ENCODE peak calls at places on chromosomes 5 and 9, in five cellular contexts. M is H1, H is H9, G is neuronal stem cell, Y is trophoblast cell. N is an unnamed sample.

GRCh38 chr9:97980479-97980803 is 2.7 kb upstream of the ANP32B start:
- DNase-seq in M (no peak), H (no peak), G (no peak), Y (no peak), N (no peak)

GRCh38 chr5:80565330-80565729 is 4.8 kb downstream of the ANKRD34B start:
- DNase-seq in M (no peak), H (no peak), G (no peak), Y (peak; percentile 80), N (no peak)

GRCh38 chr5:1318659-1319251 is 23.9 kb upstream of the TERT start:
- DNase-seq in M (no peak), H (peak; percentile 18), G (no peak), Y (no peak), N (no peak)

GRCh38 chr5:68839019-68839552 is 254.7 kb upstream of the SLC30A5 start:
- DNase-seq in M (no peak), H (no peak), G (no peak), Y (peak; percentile 99), N (no peak)

GRCh38 chr9:93960221-93960970 is 5.2 kb upstream of the BARX1 start:
- DNase-seq in M (no peak), H (peak; percentile 74), G (no peak), Y (peak; percentile 40), N (no peak)

GRCh38 chr5:170211575-170212334 is 21.0 kb upstream of the C5orf58 start:
- DNase-seq in M (no peak), H (no peak), G (no peak), Y (peak; percentile 76), N (no peak)

GRCh38 chr5:137997726-137998213 is 35.1 kb downstream of the FAM13B start:
- DNase-seq in M (no peak), H (no peak), G (no peak), Y (no peak), N (peak; percentile 33)

GRCh38 chr5:105563842-105564241 is 2001.3 kb upstream of the NUDT12 start:
- DNase-seq in M (no peak), H (peak; percentile 23), G (no peak), Y (no peak), N (no peak)

GRCh38 chr5:176762489-176762888 is 47.9 kb upstream of the UNC5A start:
- DNase-seq in M (no peak), H (peak; percentile 45), G (no peak), Y (no peak), N (no peak)

GRCh38 chr5:95709967-95710650 is 21.0 kb upstream of the RHOBTB3 start:
- DNase-seq in M (no peak), H (peak; percentile 80), G (no peak), Y (peak; percentile 55), N (peak; percentile 60)

GRCh38 chr5:155101697-155102096 is 88.1 kb downstream of the KIF4B start:
- DNase-seq in M (no peak), H (no peak), G (no peak), Y (no peak), N (no peak)

GRCh38 chr5:179873176-179873575 is 14.6 kb upstream of the MRNIP start:
- DNase-seq in M (no peak), H (no peak), G (no peak), Y (no peak), N (no peak)

GRCh38 chr5:154260224-154260859 is 69.8 kb downstream of the GALNT10 start:
- DNase-seq in M (no peak), H (no peak), G (peak; percentile 57), Y (no peak), N (peak; percentile 45)

GRCh38 chr9:135216666-135217431 is 129.4 kb downstream of the OLFM1 start:
- DNase-seq in M (no peak), H (peak; percentile 28), G (no peak), Y (no peak), N (no peak)

GRCh38 chr5:14595189-14595588 is 13.6 kb downstream of the OTULINL start:
- DNase-seq in M (no peak), H (no peak), G (no peak), Y (peak; percentile 16), N (peak; percentile 93)

GRCh38 chr5:96054272-96055030 is 92.8 kb upstream of the ELL2 start:
- DNase-seq in M (no peak), H (no peak), G (no peak), Y (no peak), N (no peak)

GRCh38 chr9:128628471-128629048 is 28.1 kb downstream of the DYNC2I2 start:
- DNase-seq in M (no peak), H (no peak), G (no peak), Y (peak; percentile 19), N (no peak)

GRCh38 chr5:57163553-57164006 is 10.3 kb upstream of the GPBP1 start:
- DNase-seq in M (no peak), H (no peak), G (no peak), Y (no peak), N (no peak)

GRCh38 chr9:122084276-122084675 is 8.8 kb downstream of the TTLL11 start:
- DNase-seq in M (no peak), H (no peak), G (no peak), Y (no peak), N (no peak)

DNA sequence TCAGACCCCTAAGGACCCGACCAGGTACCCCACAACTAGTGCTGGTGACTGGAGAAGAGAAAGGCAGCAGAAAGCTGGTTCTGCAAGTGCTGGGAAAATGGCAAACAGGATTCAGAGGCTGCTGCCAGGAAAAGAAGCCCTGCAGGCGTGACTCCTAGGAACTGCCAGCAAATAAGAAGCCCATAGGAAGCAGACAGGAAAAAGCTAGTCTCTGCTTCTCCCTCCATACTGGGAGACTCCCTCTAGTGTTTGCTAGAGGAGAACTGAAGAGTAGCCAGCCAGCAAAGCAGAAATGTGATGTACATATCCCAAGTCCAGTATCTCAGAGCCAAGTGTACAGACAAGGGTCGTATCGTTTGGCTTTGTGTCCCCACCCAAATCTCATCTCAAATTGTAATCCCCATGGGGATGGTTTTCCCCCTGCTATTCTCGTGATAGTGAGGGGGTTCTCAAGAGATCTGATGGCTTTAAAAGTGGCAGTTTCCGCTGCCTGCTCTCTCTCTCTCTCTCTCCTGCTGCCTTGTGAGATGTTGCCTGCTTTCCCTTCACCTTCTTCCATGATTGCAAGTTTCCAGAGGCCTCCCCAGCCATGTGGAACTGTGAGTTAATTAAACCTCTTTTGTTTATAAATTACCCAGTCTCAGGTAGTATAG is 38.1 kb upstream of the TUSC1 start:
- DNase-seq in M (peak; percentile 34), H (peak; percentile 79), G (peak; percentile 37), Y (peak; percentile 81), N (peak; percentile 73)
- H3K18ac ChIP-seq in M (no peak overlapping the region), H (no peak overlapping the region), G (no peak overlapping the region), Y (no peak overlapping the region), N (no peak overlapping the region)

DNA sequence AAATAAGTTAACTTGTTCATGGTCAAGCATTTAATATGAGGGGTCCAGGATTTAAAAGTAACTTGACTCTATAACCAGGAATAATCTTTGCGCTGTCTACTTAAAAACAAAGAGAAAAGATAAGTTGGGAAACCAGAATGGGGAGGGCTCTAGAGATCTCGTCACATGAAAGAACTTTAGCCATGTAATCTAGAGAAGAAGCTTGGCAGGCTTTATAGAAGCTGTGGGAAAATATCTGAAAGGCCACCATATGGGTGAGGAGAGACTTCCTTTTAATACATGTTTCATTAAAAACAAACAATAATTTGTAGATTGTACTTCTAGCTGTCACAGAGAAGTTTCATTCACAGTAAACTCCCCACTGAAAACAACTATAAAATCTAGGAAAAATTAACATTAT is 46.7 kb upstream of the PPP1R2B start:
- DNase-seq in M (no peak), H (no peak), G (no peak), Y (no peak), N (no peak)
- H2BK12ac ChIP-seq in M (no peak overlapping the region), H (no peak overlapping the region), G (no peak overlapping the region), Y (no peak overlapping the region), N (no peak overlapping the region)

GRCh38 chr5:125311743-125312142 is 565.3 kb upstream of the ZNF608 start:
- DNase-seq in M (no peak), H (no peak), G (no peak), Y (peak; percentile 88), N (peak; percentile 55)
- H3K18ac ChIP-seq in M (no peak overlapping the region), H (no peak overlapping the region), G (no peak overlapping the region), Y (no peak overlapping the region), N (no peak overlapping the region)

DNA sequence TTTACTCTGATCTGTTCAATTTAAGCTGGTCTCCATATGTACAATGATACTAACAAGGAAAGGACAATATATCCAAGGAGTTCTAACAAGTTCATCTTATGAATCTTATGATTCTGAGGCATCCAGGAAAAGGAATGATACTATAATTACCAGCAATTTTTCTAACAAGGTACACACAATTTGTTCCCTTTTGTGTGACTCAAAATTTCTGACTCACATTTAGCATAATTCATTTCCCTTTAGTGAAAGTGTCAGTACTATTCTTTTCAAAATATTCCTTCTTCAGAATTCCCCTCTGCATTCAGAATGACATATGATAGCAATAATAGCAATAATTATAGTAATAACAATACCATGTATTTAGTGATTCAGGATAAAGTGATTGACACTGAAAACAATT is 594.8 kb downstream of the DMRTA1 start:
- DNase-seq in M (no peak), H (no peak), G (no peak), Y (no peak), N (no peak)
- H2BK12ac ChIP-seq in M (no peak overlapping the region), H (no peak overlapping the region), G (no peak overlapping the region), Y (no peak overlapping the region), N (no peak overlapping the region)

GRCh38 chr5:142494119-142494518 is 169.3 kb upstream of the SPRY4 start:
- DNase-seq in M (no peak), H (no peak), G (no peak), Y (no peak), N (no peak)

GRCh38 chr5:142495561-142495960 is 170.7 kb upstream of the SPRY4 start:
- DNase-seq in M (no peak), H (no peak), G (no peak), Y (no peak), N (no peak)

GRCh38 chr5:142500506-142500905 is 175.7 kb upstream of the SPRY4 start:
- DNase-seq in M (no peak), H (no peak), G (no peak), Y (no peak), N (no peak)

GRCh38 chr5:142501890-142502289 is 177.1 kb upstream of the SPRY4 start:
- DNase-seq in M (no peak), H (no peak), G (no peak), Y (no peak), N (no peak)

GRCh38 chr5:142499591-142500384 is 175.0 kb upstream of the SPRY4 start:
- DNase-seq in M (no peak), H (no peak), G (no peak), Y (no peak), N (no peak)
- H3K18ac ChIP-seq in M (no peak overlapping the region), H (no peak overlapping the region), G (no peak overlapping the region), Y (no peak overlapping the region), N (no peak overlapping the region)

GRCh38 chr9:124870723-124871122 is 8.8 kb downstream of the ARPC5L start:
- DNase-seq in M (no peak), H (no peak), G (no peak), Y (no peak), N (no peak)
- H2BK12ac ChIP-seq in M (peak overlapping the region; percentile 1), H (no peak overlapping the region), G (no peak overlapping the region), Y (no peak overlapping the region), N (no peak overlapping the region)

DNA sequence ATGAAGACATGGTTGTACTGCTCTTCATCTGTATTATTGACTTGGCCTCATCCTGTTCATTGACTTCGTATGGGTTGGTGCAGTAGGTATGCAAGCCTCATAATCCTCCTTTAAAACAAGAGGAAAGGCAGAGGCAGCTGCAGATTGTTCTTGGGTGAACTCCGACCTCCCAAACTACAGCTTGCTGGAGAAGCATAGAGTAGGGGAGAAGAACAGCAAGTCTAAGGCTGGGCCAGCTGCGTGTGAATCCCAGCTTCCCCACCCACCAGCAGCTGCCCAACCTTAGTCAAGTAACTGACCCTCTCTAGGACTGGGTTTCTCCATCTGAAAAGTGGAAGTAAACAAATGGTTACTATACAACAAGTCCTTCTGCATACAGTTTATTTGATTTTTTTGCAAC is 114.5 kb upstream of the WWC1 start:
- DNase-seq in M (no peak), H (no peak), G (no peak), Y (no peak), N (no peak)
- H3K18ac ChIP-seq in M (no peak overlapping the region), H (no peak overlapping the region), G (peak overlapping the region; percentile 49), Y (no peak overlapping the region), N (no peak overlapping the region)

N was measured in mesenchymal stem cell.